ENCODE peak calls at places on chromosomes 4 and X, in four cellular contexts. N is IMR-90, W is ovary, T is H9. A is an unnamed sample.

GRCh38 chr4:99300934-99301333 is 10.1 kb upstream of the ADH1A start:
- DNase-seq in T (no peak), W (peak; percentile 95), N (peak; percentile 97), A (no peak)

GRCh38 chrX:154010330-154011087 is 9.2 kb downstream of the IRAK1 start:
- DNase-seq in T (no peak), W (no peak), N (no peak), A (no peak)

GRCh38 chrX:109732319-109732779 is 708 bp downstream of the ACSL4 start:
- DNase-seq in T (peak; percentile 27), N (peak; percentile 59), W (no peak), A (no peak)

GRCh38 chr4:183328832-183329231 is 6.6 kb upstream of the CLDN24 start:
- DNase-seq in W (no peak), N (peak; percentile 62), T (no peak), A (no peak)

GRCh38 chrX:129957241-129958099 is 25.0 kb upstream of the BCORL1 start:
- DNase-seq in T (peak; percentile 80), N (peak; percentile 16), W (peak; percentile 59), A (peak; percentile 62)

GRCh38 chrX:2913118-2913517 is 16.0 kb downstream of the ARSD start:
- DNase-seq in T (no peak), W (no peak), N (no peak), A (no peak)

GRCh38 chr4:162954976-162955375 is 211.7 kb downstream of the NAF1 start:
- DNase-seq in T (no peak), N (no peak), W (no peak), A (no peak)

GRCh38 chr4:158253350-158253980 is 43.2 kb downstream of the TMEM144 start:
- DNase-seq in W (peak; percentile 41), N (peak; percentile 63), T (no peak), A (peak; percentile 60)

GRCh38 chrX:10021461-10022272 is 54.5 kb downstream of the CLDN34 start:
- DNase-seq in N (peak; percentile 14), W (no peak), T (no peak), A (no peak)

GRCh38 chrX:97616883-97617510 is 733.3 kb downstream of the RPA4 start:
- DNase-seq in W (no peak), T (no peak), N (peak; percentile 74), A (no peak)

GRCh38 chr4:26558166-26558895 is 25.6 kb upstream of the TBC1D19 start:
- DNase-seq in W (no peak), T (no peak), N (no peak), A (no peak)

GRCh38 chrX:8971116-8971515 is 62.8 kb downstream of the FAM9B start:
- DNase-seq in W (no peak), T (no peak), N (peak; percentile 67), A (no peak)

DNA sequence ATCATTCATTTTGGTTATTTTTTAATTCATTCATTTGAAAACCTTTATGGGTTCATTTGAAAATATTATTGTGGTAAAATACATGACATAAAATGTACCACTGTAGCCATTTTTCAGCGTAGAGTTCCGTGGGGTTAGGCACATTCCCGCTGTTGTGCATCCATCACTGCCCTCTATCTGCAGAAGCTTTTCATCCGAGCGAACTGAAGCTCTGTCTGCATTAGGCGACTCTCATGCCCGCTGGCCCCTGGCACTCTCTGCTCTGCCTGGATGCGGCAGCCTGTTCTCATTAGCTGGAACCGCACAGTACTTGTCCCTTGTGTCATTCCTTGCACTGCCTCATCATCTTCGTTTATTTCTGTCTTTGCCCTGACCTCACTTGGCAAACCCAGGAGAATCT is 17.5 kb downstream of the CFAP99 start:
- DNase-seq in W (no peak), N (no peak), T (no peak), A (no peak)
- TF ChIP-seq CTCF in W (no peak), N (no peak), T (peak; percentile 20), A (peak; percentile 39)

GRCh38 chr4:113316879-113317278 is 267.4 kb downstream of the ANK2 start:
- DNase-seq in T (no peak), W (no peak), N (no peak), A (no peak)
- H3K27me3 ChIP-seq in T (no peaks in the 10 kb centered on the region), W (no peaks in the 10 kb centered on the region), N (peaks cover 3% of the 10 kb centered on the region), A (no peaks in the 10 kb centered on the region)

GRCh38 chr4:6333301-6334202 is 63.9 kb downstream of the WFS1 start:
- DNase-seq in T (no peak), W (no peak), N (no peak), A (peak; percentile 44)
- TF ChIP-seq CTCF in T (peak; percentile 75), W (no peak), N (peak; percentile 39), A (peak; percentile 84)

GRCh38 chrX:119989905-119990408 is 46.4 kb upstream of the NKAP start:
- DNase-seq in N (no peak), W (no peak), T (peak; percentile 33), A (no peak)
- H3K27me3 ChIP-seq in N (peaks cover 26% of the 10 kb centered on the region), W (no peaks in the 10 kb centered on the region), T (peaks cover 69% of the 10 kb centered on the region), A (peaks cover 29% of the 10 kb centered on the region)

DNA sequence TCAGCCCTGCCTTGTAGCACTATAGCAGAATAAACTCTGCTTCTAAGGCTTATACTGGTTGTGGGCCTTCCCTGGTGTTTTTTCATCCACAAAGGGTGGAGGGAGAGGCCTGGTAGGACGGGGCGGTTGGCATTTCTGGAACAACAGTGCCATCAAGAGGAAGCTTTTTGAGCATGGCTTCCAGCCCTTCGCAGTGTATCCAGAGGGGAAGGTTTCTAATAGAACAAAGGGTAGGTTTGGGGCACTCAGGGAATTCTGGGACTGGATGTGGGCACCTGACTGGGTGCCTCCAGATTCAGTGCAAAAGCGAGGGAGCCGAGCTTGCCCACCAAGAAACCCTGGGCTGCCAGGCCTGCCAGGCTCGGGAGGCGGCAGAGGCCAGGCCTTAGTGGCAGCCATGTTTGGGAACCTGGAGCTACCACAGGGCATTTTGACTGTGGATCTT is 229.6 kb upstream of the AGTR2 start:
- DNase-seq in N (peak; percentile 45), T (peak; percentile 68), W (peak; percentile 78), A (peak; percentile 94)
- TF ChIP-seq CTCF in N (peak; percentile 36), T (peak; percentile 71), W (peak; percentile 16), A (peak; percentile 59)

GRCh38 chr4:6468376-6468775 is 4.0 kb downstream of the PPP2R2C start:
- DNase-seq in N (no peak), T (no peak), W (no peak), A (no peak)

GRCh38 chr4:6467600-6467999 is 4.8 kb downstream of the PPP2R2C start:
- DNase-seq in T (peak; percentile 10), N (no peak), W (no peak), A (no peak)

GRCh38 chr4:6470502-6471302 is 1.7 kb downstream of the PPP2R2C start:
- DNase-seq in T (peak; percentile 44), W (peak; percentile 32), N (peak; percentile 7), A (no peak)

GRCh38 chr4:6469898-6470501 is 2.4 kb downstream of the PPP2R2C start:
- DNase-seq in W (no peak), N (no peak), T (peak; percentile 20), A (no peak)

DNA sequence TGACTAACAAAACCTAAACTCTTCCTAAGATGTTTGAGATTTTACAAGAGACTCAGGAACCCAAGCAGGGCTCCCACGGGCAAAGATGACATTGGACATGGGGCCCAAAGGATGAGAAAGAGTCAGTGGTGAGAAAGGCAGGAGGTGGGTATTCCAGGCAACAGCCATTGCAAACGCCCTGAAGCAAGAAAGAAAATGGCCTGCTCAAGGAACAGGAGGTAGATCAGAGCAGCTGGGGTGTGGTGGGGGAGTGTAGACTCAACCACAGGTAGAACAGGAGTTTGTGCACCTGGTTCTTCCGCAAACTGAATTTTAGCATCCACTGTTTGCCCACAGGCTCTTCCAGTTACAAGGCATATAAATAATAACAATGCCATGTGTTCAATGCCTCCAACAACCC is 3.3 kb downstream of the PPP2R2C start:
- DNase-seq in N (no peak), T (peak; percentile 7), W (no peak), A (no peak)
- H3K27me3 ChIP-seq in N (peaks cover 45% of the 10 kb centered on the region), T (peaks cover 15% of the 10 kb centered on the region), W (no peaks in the 10 kb centered on the region), A (peaks cover 16% of the 10 kb centered on the region)

GRCh38 chr4:138935135-138935795 is 80.3 kb upstream of the NOCT start:
- DNase-seq in N (no peak), W (no peak), T (no peak), A (no peak)

GRCh38 chr4:138941037-138941436 is 74.5 kb upstream of the NOCT start:
- DNase-seq in N (no peak), T (no peak), W (no peak), A (no peak)

GRCh38 chr4:138939960-138940359 is 75.6 kb upstream of the NOCT start:
- DNase-seq in W (no peak), T (no peak), N (no peak), A (no peak)

GRCh38 chr4:138943893-138944292 is 71.7 kb upstream of the NOCT start:
- DNase-seq in N (no peak), T (no peak), W (no peak), A (no peak)

DNA sequence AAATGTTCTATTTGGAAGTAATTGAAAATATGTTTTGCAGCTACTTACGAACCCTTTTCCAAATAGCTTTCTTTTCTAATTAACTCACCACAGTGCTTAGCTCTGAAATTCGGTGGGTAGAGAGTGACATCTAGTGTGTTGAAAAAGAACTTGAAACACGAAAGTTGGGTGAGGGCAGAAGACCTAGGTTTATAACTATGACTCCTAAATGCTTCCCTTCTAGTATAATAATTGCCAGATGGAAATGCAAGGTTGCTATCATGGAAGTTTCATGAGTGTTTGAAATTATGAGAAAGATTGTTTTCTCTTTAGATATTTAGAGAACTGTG is 77.2 kb upstream of the NOCT start:
- DNase-seq in T (no peak), N (peak; percentile 65), W (no peak), A (no peak)
- TF ChIP-seq CTCF in T (peak; percentile 76), N (peak; percentile 61), W (no peak), A (peak; percentile 46)

DNA sequence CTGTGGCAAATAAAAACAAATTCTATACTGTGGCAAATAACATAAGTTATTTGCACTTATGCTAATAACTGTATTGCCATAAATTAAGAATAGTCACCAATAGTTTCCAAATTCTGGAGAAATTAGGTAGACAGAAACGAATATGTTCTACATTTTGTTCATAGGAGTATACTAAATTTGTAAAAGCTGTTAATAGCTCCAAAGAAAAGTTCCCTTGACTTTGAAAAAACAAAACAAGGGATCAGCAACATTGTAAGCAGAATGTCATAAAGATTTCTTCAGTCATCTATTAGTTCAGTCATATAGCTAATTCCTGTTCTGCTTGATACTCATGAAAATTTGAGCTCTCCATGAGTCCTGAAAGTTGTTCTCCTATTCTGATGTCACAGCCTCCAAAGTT is 1472.8 kb downstream of the C4orf33 start:
- DNase-seq in T (no peak), W (no peak), N (no peak), A (no peak)
- H3K27me3 ChIP-seq in T (no peaks in the 10 kb centered on the region), W (no peaks in the 10 kb centered on the region), N (no peaks in the 10 kb centered on the region), A (no peaks in the 10 kb centered on the region)

GRCh38 chr4:87840149-87840548 is 7.4 kb downstream of the MEPE start:
- DNase-seq in N (no peak), W (no peak), T (no peak), A (no peak)

GRCh38 chr4:87839309-87839946 is 6.7 kb downstream of the MEPE start:
- DNase-seq in T (no peak), N (peak; percentile 49), W (no peak), A (peak; percentile 16)

GRCh38 chr4:87835732-87836131 is 3.0 kb downstream of the MEPE start:
- DNase-seq in N (no peak), T (no peak), W (no peak), A (no peak)

GRCh38 chr4:87835192-87835591 is 2.4 kb downstream of the MEPE start:
- DNase-seq in W (no peak), N (no peak), T (no peak), A (no peak)

DNA sequence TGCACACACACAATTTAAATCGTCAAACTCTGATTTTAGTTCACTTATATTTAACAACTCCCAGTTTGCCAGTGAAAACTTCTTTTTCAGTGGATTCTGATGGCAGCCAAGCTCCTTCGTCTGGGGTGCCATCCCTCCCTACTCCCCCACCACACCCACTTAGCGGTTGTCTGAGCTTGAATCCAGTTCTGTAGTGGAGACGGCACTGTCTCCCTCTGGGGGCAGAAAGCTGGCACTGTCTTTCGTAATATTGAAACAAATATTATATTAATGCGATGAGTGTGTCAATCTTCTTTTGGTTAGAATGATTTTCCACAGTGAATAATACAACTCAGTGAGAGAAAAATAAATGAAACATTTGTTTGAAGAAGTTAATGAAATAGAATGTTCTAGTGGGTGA is 5.4 kb downstream of the MEPE start:
- DNase-seq in N (no peak), W (no peak), T (no peak), A (no peak)
- TF ChIP-seq CTCF in N (peak; percentile 32), W (no peak), T (peak; percentile 74), A (peak; percentile 27)